ENCODE peak calls at places on chromosome 1, in eight cellular contexts. One of them, this sample, is unnamed.

GRCh38 chr1:18949689-18950414 is 6.6 kb downstream of the IFFO2 start:
- DNase-seq in Karpas-422: no peak
- DNase-seq in hypothalamus: no peak
- DNase-seq in Panc1: no peak
- DNase-seq in stimulated activated CD4-positive, alpha-beta T cell treated with anti-CD3 and anti-CD28 coated beads, Interleukin-2, amount 100 ng/mL, for 24 hours: peak
- DNase-seq in neural progenitor cell: peak
- DNase-seq in activated naive CD4-positive, alpha-beta T cell: no peak
- DNase-seq in nucleus accumbens: peak
- DNase-seq in this sample: peak

GRCh38 chr1:68183895-68184294 is 48.4 kb downstream of the WLS start:
- DNase-seq in Panc1: no peak
- DNase-seq in hypothalamus: no peak
- DNase-seq in activated naive CD4-positive, alpha-beta T cell: no peak
- DNase-seq in nucleus accumbens: no peak
- DNase-seq in neural progenitor cell: no peak
- DNase-seq in Karpas-422: no peak
- DNase-seq in stimulated activated CD4-positive, alpha-beta T cell treated with anti-CD3 and anti-CD28 coated beads, Interleukin-2, amount 100 ng/mL, for 24 hours: no peak
- DNase-seq in this sample: no peak

GRCh38 chr1:230863449-230863848 is 4.9 kb downstream of the C1orf198 start:
- DNase-seq in stimulated activated CD4-positive, alpha-beta T cell treated with anti-CD3 and anti-CD28 coated beads, Interleukin-2, amount 100 ng/mL, for 24 hours: no peak
- DNase-seq in Panc1: no peak
- DNase-seq in activated naive CD4-positive, alpha-beta T cell: no peak
- DNase-seq in neural progenitor cell: no peak
- DNase-seq in nucleus accumbens: no peak
- DNase-seq in Karpas-422: no peak
- DNase-seq in hypothalamus: no peak
- DNase-seq in this sample: no peak

GRCh38 chr1:226778657-226779058 is 39.6 kb upstream of the ITPKB start:
- DNase-seq in hypothalamus: no peak
- DNase-seq in nucleus accumbens: no peak
- DNase-seq in neural progenitor cell: no peak
- DNase-seq in Karpas-422: no peak
- DNase-seq in Panc1: peak
- DNase-seq in stimulated activated CD4-positive, alpha-beta T cell treated with anti-CD3 and anti-CD28 coated beads, Interleukin-2, amount 100 ng/mL, for 24 hours: no peak
- DNase-seq in activated naive CD4-positive, alpha-beta T cell: no peak
- DNase-seq in this sample: peak

GRCh38 chr1:243507001-243507671 is 251.3 kb downstream of the SDCCAG8 start:
- DNase-seq in stimulated activated CD4-positive, alpha-beta T cell treated with anti-CD3 and anti-CD28 coated beads, Interleukin-2, amount 100 ng/mL, for 24 hours: no peak
- DNase-seq in neural progenitor cell: no peak
- DNase-seq in hypothalamus: no peak
- DNase-seq in Panc1: no peak
- DNase-seq in activated naive CD4-positive, alpha-beta T cell: no peak
- DNase-seq in Karpas-422: no peak
- DNase-seq in nucleus accumbens: peak
- DNase-seq in this sample: no peak

GRCh38 chr1:115632251-115633026 is 9.3 kb upstream of the VANGL1 start:
- DNase-seq in activated naive CD4-positive, alpha-beta T cell: no peak
- DNase-seq in Panc1: no peak
- DNase-seq in hypothalamus: no peak
- DNase-seq in stimulated activated CD4-positive, alpha-beta T cell treated with anti-CD3 and anti-CD28 coated beads, Interleukin-2, amount 100 ng/mL, for 24 hours: no peak
- DNase-seq in nucleus accumbens: no peak
- DNase-seq in neural progenitor cell: no peak
- DNase-seq in Karpas-422: no peak
- DNase-seq in this sample: no peak

GRCh38 chr1:6580119-6580587 is 359 bp downstream of the ZBTB48 start:
- DNase-seq in Karpas-422: peak
- DNase-seq in stimulated activated CD4-positive, alpha-beta T cell treated with anti-CD3 and anti-CD28 coated beads, Interleukin-2, amount 100 ng/mL, for 24 hours: no peak
- DNase-seq in activated naive CD4-positive, alpha-beta T cell: no peak
- DNase-seq in Panc1: no peak
- DNase-seq in nucleus accumbens: no peak
- DNase-seq in hypothalamus: no peak
- DNase-seq in neural progenitor cell: no peak
- DNase-seq in this sample: no peak

GRCh38 chr1:229378586-229379442 is 36.0 kb upstream of the CCSAP start:
- DNase-seq in hypothalamus: no peak
- DNase-seq in activated naive CD4-positive, alpha-beta T cell: no peak
- DNase-seq in nucleus accumbens: no peak
- DNase-seq in Panc1: no peak
- DNase-seq in stimulated activated CD4-positive, alpha-beta T cell treated with anti-CD3 and anti-CD28 coated beads, Interleukin-2, amount 100 ng/mL, for 24 hours: no peak
- DNase-seq in neural progenitor cell: peak
- DNase-seq in Karpas-422: no peak
- DNase-seq in this sample: no peak

GRCh38 chr1:230713547-230713914 is 391 bp downstream of the AGT start:
- DNase-seq in nucleus accumbens: no peak
- DNase-seq in neural progenitor cell: no peak
- DNase-seq in stimulated activated CD4-positive, alpha-beta T cell treated with anti-CD3 and anti-CD28 coated beads, Interleukin-2, amount 100 ng/mL, for 24 hours: no peak
- DNase-seq in Karpas-422: no peak
- DNase-seq in activated naive CD4-positive, alpha-beta T cell: no peak
- DNase-seq in Panc1: no peak
- DNase-seq in hypothalamus: no peak
- DNase-seq in this sample: no peak

This sample was measured in tibial artery.